ENCODE peak calls at places on chromosomes 3 and 15, in four cellular contexts. Q is kidney glomerular epithelial cell; G is Caki2; N is activated naive CD4-positive, alpha-beta T cell treated with anti-CD3 and anti-CD28 coated beads, Interleukin-2, amount 10 ng/mL, durations not matched to agents 7 days and 5 days. B is an unnamed sample.

GRCh38 chr3:16697437-16698258 is 92.4 kb upstream of the DAZL start:
- DNase-seq in Q (no peak), G (no peak), N (no peak), B (peak)

GRCh38 chr15:68460166-68460565 is 28.2 kb upstream of the ITGA11 start:
- DNase-seq in Q (no peak), G (no peak), N (no peak), B (no peak)

GRCh38 chr15:36109943-36110658 is 469.3 kb upstream of the CDIN1 start:
- DNase-seq in Q (no peak), G (no peak), N (no peak), B (no peak)

GRCh38 chr15:57922780-57923179 is 142.7 kb downstream of the ALDH1A2 start:
- DNase-seq in Q (peak), G (no peak), N (no peak), B (no peak)

GRCh38 chr3:100525753-100526612 is 33.6 kb downstream of the TMEM45A start:
- DNase-seq in Q (no peak), G (no peak), N (no peak), B (peak)

GRCh38 chr3:22491326-22491725 is 711.8 kb upstream of the UBE2E2 start:
- DNase-seq in Q (no peak), G (no peak), N (no peak), B (no peak)

GRCh38 chr15:81411969-81412633 is 38.1 kb upstream of the TMC3 start:
- DNase-seq in Q (no peak), G (no peak), N (no peak), B (no peak)

GRCh38 chr3:171770689-171771620 is 39.3 kb downstream of the PLD1 start:
- DNase-seq in Q (peak), G (peak), N (no peak), B (peak)

GRCh38 chr15:94229591-94230365 is 1.6 kb upstream of the MCTP2 start:
- DNase-seq in Q (no peak), G (no peak), N (peak), B (no peak)

GRCh38 chr3:30227571-30228301 is 378.7 kb upstream of the TGFBR2 start:
- DNase-seq in Q (peak), G (peak), N (no peak), B (no peak)

GRCh38 chr3:16609927-16610580 is 4.8 kb upstream of the DAZL start:
- DNase-seq in Q (no peak), G (no peak), N (no peak), B (no peak)

GRCh38 chr15:69489101-69489571 is 36.5 kb downstream of the RPLP1 start:
- DNase-seq in Q (no peak), G (no peak), N (no peak), B (no peak)

GRCh38 chr3:46492890-46493547 is 4.8 kb upstream of the RTP3 start:
- DNase-seq in Q (no peak), G (no peak), N (no peak), B (no peak)

GRCh38 chr15:95208988-95209387 is 977.6 kb downstream of the MCTP2 start:
- DNase-seq in Q (no peak), G (no peak), N (no peak), B (no peak)

GRCh38 chr3:138460536-138461205 is 26.3 kb downstream of the ESYT3 start:
- DNase-seq in Q (no peak), G (no peak), N (no peak), B (no peak)

GRCh38 chr15:86336051-86336788 is 256.5 kb downstream of the AGBL1 start:
- DNase-seq in Q (no peak), G (no peak), N (no peak), B (no peak)

GRCh38 chr3:45104715-45105711 is 41.2 kb downstream of the CDCP1 start:
- DNase-seq in Q (no peak), G (no peak), N (no peak), B (no peak)

GRCh38 chr3:112120485-112120836 is 12.6 kb downstream of the GCSAM start:
- DNase-seq in Q (no peak), G (no peak), N (peak), B (no peak)

GRCh38 chr3:113329757-113330156 is 111.5 kb downstream of the CFAP44 start:
- DNase-seq in Q (no peak), G (no peak), N (no peak), B (no peak)

GRCh38 chr3:71510485-71510884 is 73.0 kb downstream of the FOXP1 start:
- DNase-seq in Q (peak), G (peak), N (no peak), B (no peak)

GRCh38 chr15:89776274-89777072 is at the start of gene MESP2:
- DNase-seq in Q (peak), G (peak), N (peak), B (peak)

GRCh38 chr15:51680316-51680715 is 987 bp upstream of the SCG3 start:
- DNase-seq in Q (no peak), G (no peak), N (no peak), B (no peak)

GRCh38 chr3:133271491-133271890 is 128.4 kb upstream of the BFSP2 start:
- DNase-seq in Q (no peak), G (no peak), N (no peak), B (peak)

GRCh38 chr15:88636654-88637053 is 2.2 kb upstream of the ISG20 start:
- DNase-seq in Q (no peak), G (no peak), N (no peak), B (peak)

GRCh38 chr3:37971467-37971866 is 19.1 kb upstream of the VILL start:
- DNase-seq in Q (no peak), G (no peak), N (no peak), B (no peak)

GRCh38 chr15:40769310-40770146 is at the start of gene C15orf62:
- DNase-seq in Q (peak), G (peak), N (peak), B (no peak)

GRCh38 chr3:119796368-119796767 is 14.5 kb downstream of the NR1I2 start:
- DNase-seq in Q (no peak), G (no peak), N (no peak), B (no peak)

GRCh38 chr3:129422897-129423296 is 5.5 kb downstream of the EFCAB12 start:
- DNase-seq in Q (no peak), G (no peak), N (no peak), B (no peak)

GRCh38 chr3:170740726-170741591 is 129.0 kb downstream of the RPL22L1 start:
- DNase-seq in Q (no peak), G (peak), N (no peak), B (no peak)

GRCh38 chr15:49154359-49154758 is 1.0 kb downstream of the COPS2 start:
- DNase-seq in Q (no peak), G (no peak), N (no peak), B (no peak)

GRCh38 chr3:126911162-126912026 is 71.5 kb upstream of the PLXNA1 start:
- DNase-seq in Q (peak), G (peak), N (peak), B (peak)

GRCh38 chr15:85745525-85745924 is 49.2 kb downstream of the KLHL25 start:
- DNase-seq in Q (no peak), G (no peak), N (no peak), B (no peak)

GRCh38 chr3:127551178-127551577 is 39.4 kb downstream of the TPRA1 start:
- DNase-seq in Q (no peak), G (no peak), N (no peak), B (no peak)